ENCODE peak calls at places on chromosomes 5 and 9, in six cellular contexts. One of them, this sample, is unnamed.

GRCh38 chr5:125536582-125536981 is 790.1 kb upstream of the ZNF608 start:
- DNase-seq in CD8-positive, alpha-beta T cell: no peak
- DNase-seq in activated CD4-positive, CD25-positive, alpha-beta regulatory T cell treated with anti-CD3 and anti-CD28 coated beads, Interleukin-2, amount 50 U/mL, for 16 hours: no peak
- DNase-seq in aorta: no peak
- DNase-seq in naive thymus-derived CD8-positive, alpha-beta T cell: no peak
- DNase-seq in CD4-positive, alpha-beta T cell: no peak
- DNase-seq in this sample: no peak

GRCh38 chr5:67014957-67015400 is 181.6 kb downstream of the CD180 start:
- DNase-seq in CD8-positive, alpha-beta T cell: no peak
- DNase-seq in activated CD4-positive, CD25-positive, alpha-beta regulatory T cell treated with anti-CD3 and anti-CD28 coated beads, Interleukin-2, amount 50 U/mL, for 16 hours: no peak
- DNase-seq in aorta: no peak
- DNase-seq in naive thymus-derived CD8-positive, alpha-beta T cell: no peak
- DNase-seq in CD4-positive, alpha-beta T cell: no peak
- DNase-seq in this sample: no peak

GRCh38 chr5:79695501-79695900 is 5.9 kb downstream of the CMYA5 start:
- DNase-seq in CD8-positive, alpha-beta T cell: no peak
- DNase-seq in activated CD4-positive, CD25-positive, alpha-beta regulatory T cell treated with anti-CD3 and anti-CD28 coated beads, Interleukin-2, amount 50 U/mL, for 16 hours: no peak
- DNase-seq in aorta: no peak
- DNase-seq in naive thymus-derived CD8-positive, alpha-beta T cell: no peak
- DNase-seq in CD4-positive, alpha-beta T cell: no peak
- DNase-seq in this sample: no peak

GRCh38 chr5:88283690-88284089 is 15.0 kb upstream of the TMEM161B start:
- DNase-seq in CD8-positive, alpha-beta T cell: no peak
- DNase-seq in activated CD4-positive, CD25-positive, alpha-beta regulatory T cell treated with anti-CD3 and anti-CD28 coated beads, Interleukin-2, amount 50 U/mL, for 16 hours: no peak
- DNase-seq in aorta: no peak
- DNase-seq in naive thymus-derived CD8-positive, alpha-beta T cell: no peak
- DNase-seq in CD4-positive, alpha-beta T cell: no peak
- DNase-seq in this sample: no peak

GRCh38 chr5:160657622-160658458 is 194.2 kb downstream of the ATP10B start:
- DNase-seq in CD8-positive, alpha-beta T cell: no peak
- DNase-seq in activated CD4-positive, CD25-positive, alpha-beta regulatory T cell treated with anti-CD3 and anti-CD28 coated beads, Interleukin-2, amount 50 U/mL, for 16 hours: no peak
- DNase-seq in aorta: no peak
- DNase-seq in naive thymus-derived CD8-positive, alpha-beta T cell: no peak
- DNase-seq in CD4-positive, alpha-beta T cell: no peak
- DNase-seq in this sample: no peak

GRCh38 chr9:87269296-87269695 is 228.4 kb upstream of the DAPK1 start:
- DNase-seq in CD8-positive, alpha-beta T cell: no peak
- DNase-seq in activated CD4-positive, CD25-positive, alpha-beta regulatory T cell treated with anti-CD3 and anti-CD28 coated beads, Interleukin-2, amount 50 U/mL, for 16 hours: no peak
- DNase-seq in aorta: no peak
- DNase-seq in naive thymus-derived CD8-positive, alpha-beta T cell: no peak
- DNase-seq in CD4-positive, alpha-beta T cell: no peak
- DNase-seq in this sample: no peak

GRCh38 chr5:178234753-178235599 is 2.4 kb upstream of the PHYKPL start:
- DNase-seq in CD8-positive, alpha-beta T cell: peak
- DNase-seq in activated CD4-positive, CD25-positive, alpha-beta regulatory T cell treated with anti-CD3 and anti-CD28 coated beads, Interleukin-2, amount 50 U/mL, for 16 hours: peak
- DNase-seq in aorta: peak
- DNase-seq in naive thymus-derived CD8-positive, alpha-beta T cell: peak
- DNase-seq in CD4-positive, alpha-beta T cell: peak
- DNase-seq in this sample: peak

GRCh38 chr9:76856016-76856415 is 49.9 kb downstream of the PRUNE2 start:
- DNase-seq in CD8-positive, alpha-beta T cell: no peak
- DNase-seq in activated CD4-positive, CD25-positive, alpha-beta regulatory T cell treated with anti-CD3 and anti-CD28 coated beads, Interleukin-2, amount 50 U/mL, for 16 hours: no peak
- DNase-seq in aorta: no peak
- DNase-seq in naive thymus-derived CD8-positive, alpha-beta T cell: no peak
- DNase-seq in CD4-positive, alpha-beta T cell: no peak
- DNase-seq in this sample: no peak

GRCh38 chr5:68962632-68963484 is 131.0 kb upstream of the SLC30A5 start:
- DNase-seq in CD8-positive, alpha-beta T cell: no peak
- DNase-seq in activated CD4-positive, CD25-positive, alpha-beta regulatory T cell treated with anti-CD3 and anti-CD28 coated beads, Interleukin-2, amount 50 U/mL, for 16 hours: no peak
- DNase-seq in aorta: peak
- DNase-seq in naive thymus-derived CD8-positive, alpha-beta T cell: peak
- DNase-seq in CD4-positive, alpha-beta T cell: no peak
- DNase-seq in this sample: peak

GRCh38 chr5:23823521-23823920 is 316.1 kb downstream of the PRDM9 start:
- DNase-seq in CD8-positive, alpha-beta T cell: no peak
- DNase-seq in activated CD4-positive, CD25-positive, alpha-beta regulatory T cell treated with anti-CD3 and anti-CD28 coated beads, Interleukin-2, amount 50 U/mL, for 16 hours: no peak
- DNase-seq in aorta: no peak
- DNase-seq in naive thymus-derived CD8-positive, alpha-beta T cell: no peak
- DNase-seq in CD4-positive, alpha-beta T cell: no peak
- DNase-seq in this sample: no peak

GRCh38 chr5:61313960-61314681 is 17.9 kb upstream of the ZSWIM6 start:
- DNase-seq in CD8-positive, alpha-beta T cell: no peak
- DNase-seq in activated CD4-positive, CD25-positive, alpha-beta regulatory T cell treated with anti-CD3 and anti-CD28 coated beads, Interleukin-2, amount 50 U/mL, for 16 hours: no peak
- DNase-seq in aorta: peak
- DNase-seq in naive thymus-derived CD8-positive, alpha-beta T cell: no peak
- DNase-seq in CD4-positive, alpha-beta T cell: no peak
- DNase-seq in this sample: peak

GRCh38 chr5:376951-377325 is 55.4 kb downstream of the AHRR start:
- DNase-seq in CD8-positive, alpha-beta T cell: no peak
- DNase-seq in activated CD4-positive, CD25-positive, alpha-beta regulatory T cell treated with anti-CD3 and anti-CD28 coated beads, Interleukin-2, amount 50 U/mL, for 16 hours: no peak
- DNase-seq in aorta: no peak
- DNase-seq in naive thymus-derived CD8-positive, alpha-beta T cell: no peak
- DNase-seq in CD4-positive, alpha-beta T cell: no peak
- DNase-seq in this sample: no peak